ENCODE peak calls at places on chromosomes 6 and 20, in six cellular contexts. One of them, this sample, is unnamed. For H3K4me1, the result is how much of the 10 kb centered on the place peaks cover.

GRCh38 chr6:1313755-1314503 is 2.0 kb downstream of the FOXQ1 start:
- DNase-seq in pancreas: peak
- DNase-seq in left ventricle myocardium inferior: no peak
- DNase-seq in ovary: no peak
- DNase-seq in IMR-90: no peak
- DNase-seq in right lobe of liver: peak
- DNase-seq in this sample: peak

GRCh38 chr6:158024566-158025297 is 43.1 kb downstream of the SYNJ2 start:
- DNase-seq in pancreas: no peak
- DNase-seq in left ventricle myocardium inferior: no peak
- DNase-seq in ovary: no peak
- DNase-seq in IMR-90: peak
- DNase-seq in right lobe of liver: no peak
- DNase-seq in this sample: no peak

GRCh38 chr6:169935348-169935718 is 183.9 kb downstream of the ERMARD start:
- DNase-seq in pancreas: no peak
- DNase-seq in left ventricle myocardium inferior: no peak
- DNase-seq in ovary: no peak
- DNase-seq in IMR-90: no peak
- DNase-seq in right lobe of liver: no peak
- DNase-seq in this sample: no peak

GRCh38 chr6:138198430-138199091 is 19.7 kb downstream of the PBOV1 start:
- DNase-seq in pancreas: no peak
- DNase-seq in left ventricle myocardium inferior: no peak
- DNase-seq in ovary: no peak
- DNase-seq in IMR-90: no peak
- DNase-seq in right lobe of liver: no peak
- DNase-seq in this sample: no peak

GRCh38 chr6:40393641-40394040 is 193.5 kb downstream of the LRFN2 start:
- DNase-seq in pancreas: no peak
- DNase-seq in left ventricle myocardium inferior: no peak
- DNase-seq in ovary: no peak
- DNase-seq in IMR-90: no peak
- DNase-seq in right lobe of liver: no peak
- DNase-seq in this sample: no peak

GRCh38 chr6:95802978-95803377 is 212.8 kb upstream of the FUT9 start:
- DNase-seq in pancreas: no peak
- DNase-seq in left ventricle myocardium inferior: no peak
- DNase-seq in ovary: no peak
- DNase-seq in IMR-90: no peak
- DNase-seq in right lobe of liver: no peak
- DNase-seq in this sample: no peak

GRCh38 chr20:49187330-49188100 is 619 bp downstream of the STAU1 start:
- DNase-seq in pancreas: peak
- DNase-seq in left ventricle myocardium inferior: no peak
- DNase-seq in ovary: peak
- DNase-seq in IMR-90: no peak
- DNase-seq in right lobe of liver: peak
- DNase-seq in this sample: peak

GRCh38 chr6:33014841-33015634 is 5.6 kb upstream of the HLA-DOA start:
- DNase-seq in pancreas: peak
- DNase-seq in left ventricle myocardium inferior: no peak
- DNase-seq in ovary: no peak
- DNase-seq in IMR-90: peak
- DNase-seq in right lobe of liver: no peak
- DNase-seq in this sample: peak

GRCh38 chr20:38764563-38765355 is 16.5 kb downstream of the ACTR5 start:
- DNase-seq in pancreas: peak
- DNase-seq in left ventricle myocardium inferior: no peak
- DNase-seq in ovary: no peak
- DNase-seq in IMR-90: peak
- DNase-seq in right lobe of liver: no peak
- DNase-seq in this sample: no peak

GRCh38 chr6:3039384-3039783 is 28.9 kb upstream of the RIPK1 start:
- DNase-seq in pancreas: no peak
- DNase-seq in left ventricle myocardium inferior: no peak
- DNase-seq in ovary: no peak
- DNase-seq in IMR-90: no peak
- DNase-seq in right lobe of liver: no peak
- DNase-seq in this sample: no peak

GRCh38 chr20:6829510-6830116 is 62.1 kb downstream of the BMP2 start:
- DNase-seq in pancreas: no peak
- DNase-seq in left ventricle myocardium inferior: no peak
- DNase-seq in ovary: no peak
- DNase-seq in IMR-90: peak
- DNase-seq in right lobe of liver: no peak
- DNase-seq in this sample: no peak

GRCh38 chr20:48405909-48406308 is 421.9 kb downstream of the PREX1 start:
- DNase-seq in pancreas: no peak
- DNase-seq in left ventricle myocardium inferior: no peak
- DNase-seq in ovary: no peak
- DNase-seq in IMR-90: no peak
- DNase-seq in right lobe of liver: no peak
- DNase-seq in this sample: no peak

GRCh38 chr6:170047813-170048212 is 243.1 kb downstream of the DLL1 start:
- DNase-seq in pancreas: no peak
- DNase-seq in left ventricle myocardium inferior: no peak
- DNase-seq in ovary: no peak
- DNase-seq in IMR-90: no peak
- DNase-seq in right lobe of liver: no peak
- DNase-seq in this sample: no peak

GRCh38 chr20:4559906-4560305 is 161.8 kb upstream of the PRND start:
- DNase-seq in pancreas: no peak
- DNase-seq in left ventricle myocardium inferior: no peak
- DNase-seq in ovary: no peak
- DNase-seq in IMR-90: no peak
- DNase-seq in right lobe of liver: no peak
- DNase-seq in this sample: no peak

GRCh38 chr6:85660181-85660611 is 17.5 kb upstream of the SYNCRIP start:
- DNase-seq in pancreas: no peak
- DNase-seq in left ventricle myocardium inferior: no peak
- DNase-seq in ovary: no peak
- DNase-seq in IMR-90: peak
- DNase-seq in right lobe of liver: no peak
- DNase-seq in this sample: no peak

GRCh38 chr6:118799826-118800225 is 94.1 kb upstream of the ASF1A start:
- DNase-seq in pancreas: no peak
- DNase-seq in left ventricle myocardium inferior: no peak
- DNase-seq in ovary: no peak
- DNase-seq in IMR-90: no peak
- DNase-seq in right lobe of liver: no peak
- DNase-seq in this sample: no peak

GRCh38 chr6:129607581-129608186 is 102.3 kb downstream of the ARHGAP18 start:
- DNase-seq in pancreas: no peak
- DNase-seq in left ventricle myocardium inferior: no peak
- DNase-seq in ovary: no peak
- DNase-seq in IMR-90: peak
- DNase-seq in right lobe of liver: no peak
- DNase-seq in this sample: no peak

GRCh38 chr6:43378631-43379030 is 9.2 kb upstream of the ZNF318 start:
- DNase-seq in pancreas: no peak
- DNase-seq in left ventricle myocardium inferior: no peak
- DNase-seq in ovary: no peak
- DNase-seq in IMR-90: peak
- DNase-seq in right lobe of liver: no peak
- DNase-seq in this sample: no peak

GRCh38 chr6:71028236-71028876 is 71.5 kb upstream of the B3GAT2 start:
- DNase-seq in pancreas: no peak
- DNase-seq in left ventricle myocardium inferior: no peak
- DNase-seq in ovary: no peak
- DNase-seq in IMR-90: no peak
- DNase-seq in right lobe of liver: no peak
- DNase-seq in this sample: no peak

GRCh38 chr6:101907356-101908217 is 514.1 kb downstream of the GRIK2 start:
- DNase-seq in pancreas: no peak
- DNase-seq in left ventricle myocardium inferior: no peak
- DNase-seq in ovary: no peak
- DNase-seq in IMR-90: no peak
- DNase-seq in right lobe of liver: no peak
- DNase-seq in this sample: no peak

GRCh38 chr6:13846841-13847240 is 32.5 kb upstream of the MCUR1 start:
- DNase-seq in pancreas: no peak
- DNase-seq in left ventricle myocardium inferior: no peak
- DNase-seq in ovary: no peak
- DNase-seq in IMR-90: no peak
- DNase-seq in right lobe of liver: no peak
- DNase-seq in this sample: no peak

GRCh38 chr20:49452011-49452482 is 30.4 kb downstream of the KCNB1 start:
- DNase-seq in pancreas: peak
- DNase-seq in left ventricle myocardium inferior: peak
- DNase-seq in ovary: no peak
- DNase-seq in IMR-90: no peak
- DNase-seq in right lobe of liver: peak
- DNase-seq in this sample: no peak

GRCh38 chr20:34951252-34951651 is 4.4 kb downstream of the GSS start:
- DNase-seq in pancreas: no peak
- DNase-seq in left ventricle myocardium inferior: no peak
- DNase-seq in ovary: no peak
- DNase-seq in IMR-90: no peak
- DNase-seq in right lobe of liver: no peak
- DNase-seq in this sample: no peak

GRCh38 chr6:142945446-142946180 is 637 bp upstream of the HIVEP2 start:
- DNase-seq in pancreas: no peak
- DNase-seq in left ventricle myocardium inferior: no peak
- DNase-seq in ovary: peak
- DNase-seq in IMR-90: no peak
- DNase-seq in right lobe of liver: no peak
- DNase-seq in this sample: peak

DNA sequence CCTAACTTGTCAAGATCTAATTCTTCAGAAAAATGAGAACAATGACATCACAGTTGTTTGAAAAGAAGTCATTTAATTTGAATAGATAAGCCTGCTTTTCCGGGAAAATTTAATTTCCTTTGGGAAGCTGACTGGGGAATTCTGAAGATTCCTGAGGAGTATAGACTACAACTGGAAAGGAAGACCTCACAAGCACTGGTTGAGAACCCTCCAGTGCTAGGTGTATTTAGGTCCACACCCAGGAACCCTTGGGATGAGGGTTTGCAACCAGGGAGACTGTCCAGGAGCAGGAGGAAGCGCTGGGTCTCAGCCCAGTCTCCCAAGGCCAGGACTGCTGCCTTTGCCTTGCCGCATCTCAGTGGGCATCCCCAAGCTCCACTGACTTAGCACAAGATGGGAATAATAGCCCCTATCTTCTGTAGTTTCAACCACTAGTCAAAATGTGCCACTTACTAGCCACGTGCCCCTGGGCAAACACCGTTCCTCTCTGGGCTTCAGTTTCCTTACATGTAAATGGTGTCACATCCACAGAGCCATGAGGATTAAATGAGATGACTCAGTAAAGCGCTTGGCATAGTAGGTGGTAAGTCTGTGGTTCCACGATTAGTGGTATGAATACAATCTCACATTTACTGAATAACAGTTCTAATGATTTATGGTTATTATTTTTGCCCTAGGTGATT is 6.9 kb upstream of the CD93 start:
- DNase-seq in pancreas: no peak
- DNase-seq in left ventricle myocardium inferior: no peak
- DNase-seq in ovary: no peak
- DNase-seq in IMR-90: no peak
- DNase-seq in right lobe of liver: peak
- DNase-seq in this sample: no peak
- H3K4me1 ChIP-seq in pancreas: under half
- H3K4me1 ChIP-seq in left ventricle myocardium inferior: under half
- H3K4me1 ChIP-seq in ovary: under half
- H3K4me1 ChIP-seq in IMR-90: under half
- H3K4me1 ChIP-seq in right lobe of liver: under half
- H3K4me1 ChIP-seq in this sample: under half

GRCh38 chr20:44180814-44181213 is 6.2 kb downstream of the JPH2 start:
- DNase-seq in pancreas: no peak
- DNase-seq in left ventricle myocardium inferior: peak
- DNase-seq in ovary: no peak
- DNase-seq in IMR-90: peak
- DNase-seq in right lobe of liver: no peak
- DNase-seq in this sample: no peak
- H3K4me1 ChIP-seq in pancreas: under half
- H3K4me1 ChIP-seq in left ventricle myocardium inferior: half or more
- H3K4me1 ChIP-seq in ovary: under half
- H3K4me1 ChIP-seq in IMR-90: under half
- H3K4me1 ChIP-seq in right lobe of liver: under half
- H3K4me1 ChIP-seq in this sample: under half

GRCh38 chr6:81997091-81997926 is 244.8 kb upstream of the TENT5A start:
- DNase-seq in pancreas: no peak
- DNase-seq in left ventricle myocardium inferior: no peak
- DNase-seq in ovary: no peak
- DNase-seq in IMR-90: peak
- DNase-seq in right lobe of liver: no peak
- DNase-seq in this sample: no peak
- H3K4me1 ChIP-seq in pancreas: under half
- H3K4me1 ChIP-seq in left ventricle myocardium inferior: under half
- H3K4me1 ChIP-seq in ovary: under half
- H3K4me1 ChIP-seq in IMR-90: under half
- H3K4me1 ChIP-seq in right lobe of liver: under half
- H3K4me1 ChIP-seq in this sample: under half

GRCh38 chr6:72651967-72652956 is 30.4 kb downstream of the KCNQ5 start:
- DNase-seq in pancreas: no peak
- DNase-seq in left ventricle myocardium inferior: no peak
- DNase-seq in ovary: no peak
- DNase-seq in IMR-90: no peak
- DNase-seq in right lobe of liver: no peak
- DNase-seq in this sample: no peak

GRCh38 chr6:72647489-72647888 is 25.6 kb downstream of the KCNQ5 start:
- DNase-seq in pancreas: no peak
- DNase-seq in left ventricle myocardium inferior: no peak
- DNase-seq in ovary: no peak
- DNase-seq in IMR-90: no peak
- DNase-seq in right lobe of liver: no peak
- DNase-seq in this sample: no peak

GRCh38 chr6:72649032-72649984 is 27.4 kb downstream of the KCNQ5 start:
- DNase-seq in pancreas: no peak
- DNase-seq in left ventricle myocardium inferior: no peak
- DNase-seq in ovary: no peak
- DNase-seq in IMR-90: peak
- DNase-seq in right lobe of liver: no peak
- DNase-seq in this sample: no peak

GRCh38 chr6:72651191-72651590 is 29.3 kb downstream of the KCNQ5 start:
- DNase-seq in pancreas: no peak
- DNase-seq in left ventricle myocardium inferior: no peak
- DNase-seq in ovary: no peak
- DNase-seq in IMR-90: no peak
- DNase-seq in right lobe of liver: no peak
- DNase-seq in this sample: no peak

DNA sequence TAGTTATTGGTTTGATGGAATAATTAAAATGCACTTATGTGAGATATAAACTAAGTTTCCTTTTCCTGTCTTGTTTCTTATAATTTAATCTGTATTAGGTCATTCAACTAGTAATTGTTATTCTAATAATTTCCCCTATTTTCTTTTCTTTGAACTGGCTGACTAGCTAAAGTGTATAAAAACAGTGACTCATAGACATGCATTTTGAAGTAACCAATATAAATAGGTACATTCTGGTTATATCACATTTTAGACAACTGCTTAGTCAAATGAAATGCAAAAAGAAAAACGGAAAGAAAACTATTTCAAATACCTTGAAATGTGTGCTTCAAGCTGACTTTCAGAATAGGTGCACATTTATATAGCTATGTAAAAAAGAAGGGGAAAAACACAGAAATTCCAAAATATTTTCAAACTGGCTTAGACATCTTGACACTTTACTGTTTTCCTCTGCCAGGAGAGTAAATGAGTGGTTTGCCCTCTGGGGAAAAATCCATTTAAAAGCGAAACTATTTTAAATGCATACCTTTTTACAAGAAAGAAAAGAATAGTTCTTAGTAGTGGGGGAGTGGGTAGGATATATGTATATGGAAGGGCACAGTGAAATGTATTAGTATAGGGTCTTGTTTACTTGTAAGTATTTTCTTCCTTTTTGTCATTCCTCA is 28.3 kb downstream of the KCNQ5 start:
- DNase-seq in pancreas: no peak
- DNase-seq in left ventricle myocardium inferior: no peak
- DNase-seq in ovary: no peak
- DNase-seq in IMR-90: peak
- DNase-seq in right lobe of liver: no peak
- DNase-seq in this sample: no peak
- H3K4me1 ChIP-seq in pancreas: under half
- H3K4me1 ChIP-seq in left ventricle myocardium inferior: under half
- H3K4me1 ChIP-seq in ovary: under half
- H3K4me1 ChIP-seq in IMR-90: under half
- H3K4me1 ChIP-seq in right lobe of liver: under half
- H3K4me1 ChIP-seq in this sample: under half